ENCODE peak calls at places on chromosomes 11 and 22, in nine cellular contexts. H is adrenal gland; E is CD8-positive, alpha-beta T cell; K is colonic mucosa; Q is mammary epithelial cell; R is testis; L is ovary; P is kidney; F is RWPE1. Z is an unnamed sample.

GRCh38 chr11:1548221-1549070 is 23.6 kb downstream of the DUSP8 start:
- DNase-seq in H (peak; percentile 90), E (peak; percentile 13), K (peak; percentile 88), Q (peak; percentile 35), R (peak; percentile 89), L (peak; percentile 49), P (peak; percentile 94), F (no peak), Z (no peak)

GRCh38 chr11:60791534-60791933 is 6.4 kb downstream of the MS4A10 start:
- DNase-seq in H (no peak), E (no peak), K (no peak), Q (no peak), R (no peak), L (no peak), P (no peak), F (no peak), Z (no peak)

GRCh38 chr11:33634291-33634834 is 66.3 kb downstream of the C11orf91 start:
- DNase-seq in H (no peak), E (no peak), K (no peak), Q (peak; percentile 95), R (no peak), L (no peak), P (no peak), F (peak; percentile 59), Z (no peak)

GRCh38 chr11:12784445-12784844 is 110.2 kb downstream of the TEAD1 start:
- DNase-seq in H (no peak), E (no peak), K (no peak), Q (no peak), R (no peak), L (no peak), P (no peak), F (no peak), Z (peak; percentile 38)

GRCh38 chr22:36868546-36868945 is 7.7 kb downstream of the NCF4 start:
- DNase-seq in H (no peak), E (no peak), K (no peak), Q (no peak), R (no peak), L (no peak), P (no peak), F (no peak), Z (no peak)

GRCh38 chr11:7020183-7020917 is at the start of the genes NLRP14 and ZNF214:
- DNase-seq in H (peak; percentile 95), E (no peak), K (peak; percentile 98), Q (peak; percentile 88), R (peak; percentile 97), L (peak; percentile 94), P (peak; percentile 97), F (peak; percentile 98), Z (peak; percentile 83)

GRCh38 chr22:30636226-30637077 is 871 bp downstream of the SLC35E4 start:
- DNase-seq in H (peak; percentile 37), E (peak; percentile 26), K (peak; percentile 46), Q (peak; percentile 47), R (no peak), L (peak; percentile 50), P (peak; percentile 80), F (no peak), Z (no peak)

GRCh38 chr11:12433571-12434061 is 56.2 kb downstream of the PARVA start:
- DNase-seq in H (no peak), E (no peak), K (no peak), Q (no peak), R (no peak), L (no peak), P (no peak), F (no peak), Z (peak; percentile 95)

GRCh38 chr11:79437274-79437980 is 3.4 kb downstream of the TENM4 start:
- DNase-seq in H (peak; percentile 65), E (no peak), K (peak; percentile 57), Q (peak; percentile 63), R (peak; percentile 70), L (peak; percentile 82), P (peak; percentile 89), F (peak; percentile 79), Z (no peak)

GRCh38 chr22:48756146-48757111 is 1071.2 kb downstream of the BRD1 start:
- DNase-seq in H (peak; percentile 10), E (no peak), K (peak; percentile 9), Q (no peak), R (peak; percentile 9), L (peak; percentile 6), P (no peak), F (no peak), Z (no peak)

GRCh38 chr11:104663190-104664140 is 234.8 kb downstream of the CASP12 start:
- DNase-seq in H (no peak), E (no peak), K (no peak), Q (peak; percentile 14), R (no peak), L (no peak), P (no peak), F (no peak), Z (no peak)

GRCh38 chr11:119014209-119014924 is 3.8 kb downstream of the RPS25 start:
- DNase-seq in H (no peak), E (no peak), K (no peak), Q (no peak), R (no peak), L (no peak), P (no peak), F (no peak), Z (no peak)

GRCh38 chr11:26186389-26186788 is 145.5 kb upstream of the ANO3 start:
- DNase-seq in H (no peak), E (no peak), K (no peak), Q (no peak), R (no peak), L (no peak), P (no peak), F (no peak), Z (no peak)

GRCh38 chr11:61123775-61124571 is 21.7 kb downstream of the CD5 start:
- DNase-seq in H (no peak), E (no peak), K (no peak), Q (no peak), R (no peak), L (no peak), P (no peak), F (no peak), Z (no peak)

GRCh38 chr11:103453901-103454300 is 344.7 kb downstream of the DYNC2H1 start:
- DNase-seq in H (no peak), E (no peak), K (no peak), Q (no peak), R (no peak), L (no peak), P (no peak), F (no peak), Z (no peak)

GRCh38 chr11:103448966-103449365 is 339.7 kb downstream of the DYNC2H1 start:
- DNase-seq in H (no peak), E (no peak), K (no peak), Q (no peak), R (no peak), L (no peak), P (no peak), F (no peak), Z (no peak)

DNA sequence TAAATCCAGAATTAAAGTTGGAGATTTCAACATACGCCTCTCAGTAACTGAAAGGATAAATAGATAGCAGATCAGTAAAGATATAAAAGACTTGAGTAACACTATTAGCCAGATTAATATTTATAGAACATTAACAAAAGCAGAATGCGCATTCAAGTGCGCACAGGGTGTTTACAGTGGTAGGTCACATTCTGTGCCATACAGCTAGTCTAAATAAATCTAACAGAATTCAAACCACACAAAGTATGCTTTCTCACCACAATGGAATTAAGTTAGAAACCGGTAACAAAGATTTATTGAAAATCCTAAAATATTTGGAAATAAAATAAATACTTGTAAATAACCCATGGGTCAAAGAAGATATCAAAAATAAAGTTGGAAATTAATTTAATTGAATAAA is 341.0 kb downstream of the DYNC2H1 start:
- DNase-seq in H (no peak), E (no peak), K (no peak), Q (no peak), R (no peak), L (no peak), P (no peak), F (no peak), Z (peak; percentile 21)
- TF ChIP-seq CTCF in H (no peak), E (no peak), K (no peak), Q (no peak), R (no peak), L (no peak), P (no peak), F (no peak), Z (no peak)

GRCh38 chr11:65382036-65382803 is at the start of gene SLC25A45:
- DNase-seq in H (peak; percentile 97), E (peak; percentile 96), K (peak; percentile 93), Q (peak; percentile 100), R (peak; percentile 92), L (peak; percentile 93), P (peak; percentile 98), F (peak; percentile 94), Z (peak; percentile 97)
- H3K27ac ChIP-seq in H (peak within 1 kb of the TSS; percentile 91), E (peak within 1 kb of the TSS; percentile 97), K (peak within 1 kb of the TSS; percentile 98), Q (peak within 1 kb of the TSS; percentile 94), R (peak within 1 kb of the TSS; percentile 93), L (peak within 1 kb of the TSS; percentile 96), P (peak within 1 kb of the TSS; percentile 94), F (peak within 1 kb of the TSS; percentile 100), Z (peak within 1 kb of the TSS; percentile 99)

DNA sequence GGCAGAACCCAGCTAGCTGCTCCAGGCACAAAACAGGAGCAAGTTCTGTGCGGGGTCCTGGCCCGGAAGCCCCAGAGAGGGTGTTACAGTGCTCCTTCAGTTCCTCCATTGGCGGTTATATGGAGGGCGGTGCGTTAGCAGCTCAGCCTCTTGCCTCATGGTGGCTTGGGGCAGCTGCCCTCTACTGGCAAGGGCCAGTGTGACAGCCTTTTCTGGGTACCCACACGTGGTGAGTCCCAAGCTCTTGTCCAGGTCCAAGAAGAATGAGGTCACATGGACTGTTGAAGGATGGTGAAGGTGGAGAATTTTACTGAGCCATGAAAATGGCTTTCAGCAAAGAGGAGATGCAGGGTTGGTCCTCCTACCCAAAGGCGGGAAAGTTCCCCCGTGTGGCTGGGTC is 100.5 kb downstream of the WT1 start:
- DNase-seq in H (no peak), E (no peak), K (peak; percentile 36), Q (no peak), R (peak; percentile 53), L (no peak), P (no peak), F (no peak), Z (no peak)
- TF ChIP-seq CTCF in H (no peak), E (no peak), K (peak; percentile 16), Q (peak; percentile 41), R (peak; percentile 24), L (no peak), P (no peak), F (no peak), Z (no peak)

GRCh38 chr11:57425565-57426438 is 1.1 kb downstream of the SLC43A3 start:
- DNase-seq in H (peak; percentile 54), E (no peak), K (peak; percentile 43), Q (peak; percentile 36), R (peak; percentile 71), L (peak; percentile 63), P (no peak), F (no peak), Z (no peak)
- H3K27ac ChIP-seq in H (peak overlapping the region; percentile 88), E (peak overlapping the region; percentile 44), K (peak overlapping the region; percentile 73), Q (peak overlapping the region; percentile 92), R (peak overlapping the region; percentile 93), L (peak overlapping the region; percentile 93), P (peak overlapping the region; percentile 78), F (peak overlapping the region; percentile 100), Z (peak overlapping the region; percentile 49)